ENCODE peak calls at places on chromosomes 4 and X, in four cellular contexts. A is T-helper 2 cell, T is ecto neural progenitor cell, W is ELR. H is an unnamed sample.

GRCh38 chr4:138275946-138276621 is 33.9 kb upstream of the SLC7A11 start:
- DNase-seq in A (no peak), T (no peak), W (peak; percentile 92), H (no peak)

GRCh38 chr4:41215155-41215554 is 813 bp upstream of the APBB2 start:
- DNase-seq in A (no peak), T (no peak), W (no peak), H (no peak)

GRCh38 chr4:73450398-73451004 is 14.5 kb downstream of the AFP start:
- DNase-seq in A (no peak), T (no peak), W (peak; percentile 91), H (no peak)

GRCh38 chrX:46831620-46832327 is 5.1 kb upstream of the RP2 start:
- DNase-seq in A (no peak), T (no peak), W (peak; percentile 50), H (no peak)

GRCh38 chr4:82352118-82352824 is 21.5 kb downstream of the HNRNPD start:
- DNase-seq in A (no peak), T (no peak), W (no peak), H (no peak)

GRCh38 chrX:97968376-97969104 is 1084.8 kb downstream of the RPA4 start:
- DNase-seq in A (no peak), T (no peak), W (no peak), H (no peak)

GRCh38 chrX:107747596-107748161 is 27.9 kb downstream of the TSC22D3 start:
- DNase-seq in A (no peak), T (no peak), W (peak; percentile 30), H (no peak)

GRCh38 chr4:145234086-145234694 is 53.8 kb upstream of the OTUD4 start:
- DNase-seq in A (peak; percentile 16), T (peak; percentile 56), W (peak; percentile 68), H (peak; percentile 82)

GRCh38 chr4:130183096-130183495 is 1087.1 kb downstream of the C4orf33 start:
- DNase-seq in A (no peak), T (no peak), W (peak; percentile 60), H (no peak)

GRCh38 chrX:115350696-115351408 is 61.3 kb downstream of the LUZP4 start:
- DNase-seq in A (no peak), T (no peak), W (peak; percentile 58), H (no peak)

GRCh38 chr4:171956678-171957077 is 143.5 kb downstream of the GALNTL6 start:
- DNase-seq in A (no peak), T (no peak), W (no peak), H (no peak)

GRCh38 chr4:54256491-54257167 is 27.5 kb downstream of the PDGFRA start:
- DNase-seq in A (no peak), T (no peak), W (no peak), H (no peak)

GRCh38 chr4:78622253-78622979 is 70.8 kb downstream of the ANXA3 start:
- DNase-seq in A (no peak), T (no peak), W (peak; percentile 73), H (no peak)

GRCh38 chr4:163875327-163875726 is 380.8 kb downstream of the TMA16 start:
- DNase-seq in A (no peak), T (no peak), W (no peak), H (no peak)

GRCh38 chr4:69196209-69196965 is 18.2 kb downstream of the UGT2B11 start:
- DNase-seq in A (no peak), T (no peak), W (peak; percentile 3), H (no peak)

GRCh38 chrX:1450381-1451161 is 2.1 kb downstream of the ASMTL start:
- DNase-seq in A (no peak), T (peak; percentile 41), W (no peak), H (no peak)

GRCh38 chr4:109294006-109294405 is 8.5 kb downstream of the COL25A1 start:
- DNase-seq in A (no peak), T (no peak), W (peak; percentile 39), H (peak; percentile 66)

GRCh38 chr4:153023692-153024394 is 87.7 kb downstream of the FHDC1 start:
- DNase-seq in A (no peak), T (no peak), W (no peak), H (no peak)

GRCh38 chrX:147550217-147550616 is 361.5 kb upstream of the FMR1 start:
- DNase-seq in A (no peak), T (no peak), W (no peak), H (peak; percentile 46)

GRCh38 chr4:87317527-87317926 is 5.2 kb downstream of the HSD17B13 start:
- DNase-seq in A (no peak), T (no peak), W (no peak), H (peak; percentile 13)

GRCh38 chr4:188534917-188535316 is 395.7 kb downstream of the TRIML1 start:
- DNase-seq in A (no peak), T (no peak), W (no peak), H (no peak)

GRCh38 chr4:48147621-48148020 is 13.6 kb upstream of the TXK start:
- DNase-seq in A (no peak), T (no peak), W (no peak), H (no peak)

GRCh38 chr4:186627226-186627865 is 72.0 kb upstream of the MTNR1A start:
- DNase-seq in A (no peak), T (no peak), W (peak; percentile 49), H (peak; percentile 30)

GRCh38 chr4:52968241-52968640 is 106.1 kb downstream of the RASL11B start:
- DNase-seq in A (no peak), T (no peak), W (no peak), H (no peak)

GRCh38 chrX:117096528-117096927 is 633.8 kb upstream of the CT83 start:
- DNase-seq in A (no peak), T (no peak), W (no peak), H (no peak)

H was measured in MM.1S.